ENCODE peak calls at places on chromosome X, in six cellular contexts. Y, F, B, L, M and P are unnamed samples.

GRCh38 chrX:84477114-84477513 is 25.1 kb downstream of the HDX start:
- DNase-seq in M (no peak), B (no peak), F (no peak), L (no peak), Y (no peak), P (no peak)

GRCh38 chrX:13658602-13659001 is 5.7 kb downstream of the TCEANC start:
- DNase-seq in Y (no peak), B (no peak), M (no peak), L (no peak), F (peak; percentile 16), P (no peak)

GRCh38 chrX:20116575-20117240 is at the start of gene MAP7D2:
- DNase-seq in L (no peak), B (no peak), M (no peak), F (no peak), Y (no peak), P (peak; percentile 14)

GRCh38 chrX:53223068-53223693 is 1.8 kb downstream of the KDM5C start:
- DNase-seq in F (no peak), Y (no peak), M (peak; percentile 26), B (no peak), L (no peak), P (peak; percentile 16)

GRCh38 chrX:20514358-20514757 is 247.6 kb upstream of the RPS6KA3 start:
- DNase-seq in L (no peak), M (no peak), F (no peak), B (no peak), Y (no peak), P (no peak)

GRCh38 chrX:46642145-46642544 is 68.6 kb downstream of the CHST7 start:
- DNase-seq in B (no peak), Y (no peak), L (peak; percentile 26), F (no peak), M (no peak), P (no peak)

GRCh38 chrX:155819966-155820491 is 61.1 kb upstream of the VAMP7 start:
- DNase-seq in B (peak; percentile 27), M (peak; percentile 65), L (peak; percentile 27), Y (peak; percentile 51), F (peak; percentile 28), P (peak; percentile 74)

GRCh38 chrX:57104406-57104805 is 16.9 kb downstream of the SPIN2B start:
- DNase-seq in M (peak; percentile 15), Y (no peak), B (no peak), L (no peak), F (no peak), P (no peak)

GRCh38 chrX:19991350-19991718 is 473 bp upstream of the BCLAF3 start:
- DNase-seq in B (no peak), Y (no peak), L (no peak), M (no peak), F (no peak), P (no peak)

GRCh38 chrX:332916-333610 is 14.5 kb upstream of the GTPBP6 start:
- DNase-seq in L (no peak), M (no peak), Y (no peak), F (no peak), B (no peak), P (no peak)

GRCh38 chrX:133966199-133966598 is 19.2 kb downstream of the GPC3 start:
- DNase-seq in F (no peak), Y (no peak), M (no peak), L (no peak), B (no peak), P (no peak)

GRCh38 chrX:137427813-137428212 is 138.1 kb upstream of the ZIC3 start:
- DNase-seq in F (no peak), M (no peak), L (no peak), B (no peak), Y (no peak), P (no peak)

GRCh38 chrX:151899622-151900021 is 13.1 kb upstream of the MAGEA4 start:
- DNase-seq in M (no peak), B (no peak), F (no peak), Y (no peak), L (no peak), P (no peak)

GRCh38 chrX:40158036-40158706 is 60.4 kb upstream of the BCOR start:
- DNase-seq in M (no peak), L (peak; percentile 32), B (no peak), F (no peak), Y (no peak), P (no peak)

GRCh38 chrX:54843050-54843449 is 35.5 kb downstream of the MAGED2 start:
- DNase-seq in Y (no peak), M (no peak), F (no peak), L (no peak), B (no peak), P (no peak)

GRCh38 chrX:40006025-40007017 is 91.4 kb downstream of the BCOR start:
- DNase-seq in M (peak; percentile 71), F (no peak), L (peak; percentile 53), Y (peak; percentile 69), B (no peak), P (peak; percentile 40)

GRCh38 chrX:118872102-118872566 is 48.5 kb downstream of the ZCCHC12 start:
- DNase-seq in B (peak; percentile 23), Y (no peak), L (no peak), F (no peak), M (peak; percentile 31), P (peak; percentile 22)

GRCh38 chrX:12790878-12791252 is 347 bp upstream of the PRPS2 start:
- DNase-seq in Y (no peak), M (no peak), F (no peak), L (no peak), B (no peak), P (no peak)

GRCh38 chrX:39955621-39956020 is 142.1 kb downstream of the BCOR start:
- DNase-seq in M (no peak), B (no peak), Y (no peak), L (no peak), F (no peak), P (no peak)

GRCh38 chrX:118779581-118779980 is 44.0 kb upstream of the ZCCHC12 start:
- DNase-seq in Y (no peak), M (no peak), B (no peak), F (no peak), L (no peak), P (no peak)

GRCh38 chrX:128439159-128439558 is 387.0 kb upstream of the ACTRT1 start:
- DNase-seq in B (no peak), Y (no peak), M (no peak), F (no peak), L (no peak), P (no peak)

GRCh38 chrX:43881410-43882293 is 598 bp downstream of the MAOB start:
- DNase-seq in B (no peak), F (no peak), Y (peak; percentile 70), M (peak; percentile 10), L (peak; percentile 51), P (peak; percentile 47)

GRCh38 chrX:85243155-85243554 is 424 bp downstream of the SATL1 start:
- DNase-seq in F (no peak), Y (no peak), L (no peak), M (no peak), B (no peak), P (no peak)

GRCh38 chrX:13662537-13662841 is 9.5 kb downstream of the TCEANC start:
- DNase-seq in B (no peak), Y (no peak), L (no peak), F (no peak), M (no peak), P (no peak)

GRCh38 chrX:68928401-68928800 is 99.6 kb downstream of the EFNB1 start:
- DNase-seq in Y (no peak), F (no peak), M (no peak), B (no peak), L (no peak), P (no peak)
- TF ChIP-seq POLR2A in Y (no peak), F (no peak), M (no peak), B (no peak), L (no peak), P (no peak)

GRCh38 chrX:41350150-41350975 is 16.4 kb downstream of the DDX3X start:
- DNase-seq in M (no peak), F (no peak), B (no peak), Y (no peak), L (no peak), P (no peak)
- TF ChIP-seq POLR2A in M (no peak), F (peak; percentile 85), B (no peak), Y (no peak), L (no peak), P (no peak)

GRCh38 chrX:74422576-74423288 is 1.4 kb downstream of the SLC16A2 start:
- DNase-seq in L (peak; percentile 64), F (no peak), M (peak; percentile 35), Y (peak; percentile 52), B (no peak), P (peak; percentile 54)
- TF ChIP-seq POLR2A in L (peak; percentile 27), F (no peak), M (no peak), Y (no peak), B (no peak), P (no peak)

DNA sequence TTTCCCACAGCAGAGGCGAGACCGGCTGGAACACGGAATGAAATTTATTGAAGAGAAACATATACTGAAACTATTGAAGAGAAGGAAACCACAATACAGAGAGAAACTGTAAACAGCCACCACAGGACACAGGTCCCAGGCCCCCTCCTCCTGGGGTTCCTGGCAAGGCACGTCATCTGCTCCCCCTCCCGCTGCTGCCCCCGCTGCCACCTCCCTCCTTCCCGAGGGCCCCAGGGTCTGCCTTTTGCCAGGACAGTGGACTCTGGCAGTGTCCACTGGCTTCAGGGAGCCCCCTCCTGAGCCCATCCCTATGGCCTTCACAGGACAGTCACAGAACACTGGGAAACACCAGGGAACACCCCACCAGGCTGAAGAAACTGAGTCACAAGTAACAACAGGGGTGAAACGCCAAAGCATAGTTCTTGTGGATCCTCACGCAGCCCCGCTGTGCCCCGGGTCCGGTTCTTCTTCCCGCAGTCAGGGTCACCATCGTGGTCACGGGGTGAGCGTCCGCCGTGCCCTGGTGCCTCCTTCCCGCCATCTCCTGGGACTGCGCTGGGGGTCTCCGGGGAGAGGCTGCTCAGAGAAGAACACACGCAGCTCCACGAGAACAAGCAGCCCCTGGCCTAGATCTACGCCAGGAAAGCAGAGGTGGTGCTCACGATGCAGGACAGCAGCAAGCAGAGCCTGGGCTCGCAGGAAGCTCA is 5.4 kb downstream of the PNMA6E start:
- DNase-seq in Y (no peak), M (no peak), F (no peak), B (no peak), L (no peak), P (no peak)
- TF ChIP-seq POLR2A in Y (no peak), M (no peak), F (no peak), B (no peak), L (no peak), P (no peak)

DNA sequence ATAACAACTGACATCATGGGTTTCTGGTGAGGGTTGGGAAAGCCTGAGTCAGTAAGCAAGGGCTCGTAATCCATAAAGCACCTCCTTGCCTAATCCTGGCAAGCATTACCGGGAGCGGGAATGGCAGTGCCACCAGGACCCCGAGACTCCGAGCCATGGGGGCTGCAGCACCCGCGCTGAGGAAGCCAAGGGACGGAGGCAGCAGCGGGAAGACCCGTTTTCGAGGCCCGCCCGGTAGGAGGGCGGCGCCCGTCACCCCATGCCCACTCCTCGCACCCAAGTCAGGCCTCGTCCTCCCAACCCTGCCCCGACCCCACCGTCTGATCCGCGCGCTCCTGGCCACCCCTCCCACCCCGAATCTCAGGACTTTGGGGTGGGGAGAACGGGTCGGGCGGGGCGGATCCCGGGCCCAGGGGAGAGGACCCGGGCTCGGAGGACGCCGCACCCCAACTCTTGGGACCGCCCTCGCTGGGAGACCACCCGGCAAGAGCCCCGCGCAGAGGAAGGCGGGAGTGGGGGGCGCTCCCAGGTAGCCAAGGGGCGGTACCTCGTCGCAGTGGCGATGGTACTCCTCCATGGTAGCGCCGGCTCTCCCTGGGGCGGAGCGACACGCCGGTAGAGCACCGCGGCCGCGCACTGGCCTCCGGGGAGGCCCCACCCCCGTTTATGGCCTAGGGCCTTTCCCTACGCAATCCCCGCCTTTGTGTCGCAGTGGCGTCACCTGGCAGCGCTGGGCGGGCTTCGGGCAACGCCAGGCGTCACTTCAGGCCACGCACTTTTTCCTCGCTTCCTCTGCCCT is at the start of gene DYNLT3:
- DNase-seq in B (peak; percentile 53), Y (peak; percentile 86), L (peak; percentile 65), M (peak; percentile 90), F (peak; percentile 56), P (peak; percentile 83)
- TF ChIP-seq POLR2A in B (peak; percentile 45), Y (peak; percentile 82), L (peak; percentile 66), M (peak; percentile 83), F (peak; percentile 42), P (no peak)